ENCODE peak calls at places on chromosomes 6 and 20, in ten cellular contexts. A, K, H, J, Z, D, I, B, C and S are unnamed samples.

GRCh38 chr6:170344631-170345576 is 38.3 kb downstream of the FAM120B start:
- DNase-seq in C (no peak), A (no peak), K (no peak), Z (no peak), I (no peak), J (no peak), H (peak; percentile 17), D (peak; percentile 19), B (no peak), S (no peak)

GRCh38 chr20:36792422-36792821 is 18.9 kb upstream of the DSN1 start:
- DNase-seq in A (no peak), C (no peak), K (no peak), Z (peak; percentile 49), H (peak; percentile 32), B (no peak), J (no peak), D (peak; percentile 90), I (peak; percentile 83), S (peak; percentile 67)

GRCh38 chr6:129812145-129812777 is 48.9 kb downstream of the TMEM244 start:
- DNase-seq in B (no peak), D (no peak), C (no peak), J (no peak), K (no peak), I (no peak), Z (no peak), A (no peak), H (no peak), S (no peak)

GRCh38 chr6:93323630-93324029 is 95.7 kb downstream of the EPHA7 start:
- DNase-seq in J (no peak), B (no peak), A (no peak), K (no peak), Z (peak; percentile 17), H (no peak), D (no peak), I (no peak), C (no peak), S (peak; percentile 39)

GRCh38 chr20:41364236-41364855 is 2.3 kb downstream of the EMILIN3 start:
- DNase-seq in D (peak; percentile 64), C (no peak), Z (no peak), A (no peak), J (no peak), I (no peak), K (no peak), H (no peak), B (no peak), S (no peak)

GRCh38 chr20:34300809-34301586 is 2.2 kb downstream of the AHCY start:
- DNase-seq in B (no peak), K (no peak), Z (peak; percentile 13), C (no peak), I (peak; percentile 40), H (no peak), A (no peak), D (peak; percentile 73), J (no peak), S (no peak)

GRCh38 chr20:62702886-62703852 is 5.5 kb upstream of the NTSR1 start:
- DNase-seq in H (peak; percentile 73), A (no peak), D (no peak), I (no peak), J (no peak), B (no peak), C (peak; percentile 22), K (no peak), Z (peak; percentile 53), S (peak; percentile 70)

GRCh38 chr6:72626126-72626525 is 4.3 kb downstream of the KCNQ5 start:
- DNase-seq in B (no peak), J (no peak), A (no peak), H (no peak), D (no peak), Z (no peak), C (no peak), K (no peak), I (peak; percentile 42), S (no peak)

GRCh38 chr6:100512203-100512862 is 47.6 kb upstream of the SIM1 start:
- DNase-seq in D (no peak), K (no peak), Z (no peak), H (no peak), B (no peak), I (no peak), A (no peak), J (no peak), C (no peak), S (no peak)

GRCh38 chr20:47985092-47985850 is 200.0 kb upstream of the SULF2 start:
- DNase-seq in I (peak; percentile 63), K (no peak), H (no peak), C (no peak), Z (no peak), A (no peak), B (no peak), D (peak; percentile 74), J (no peak), S (no peak)

GRCh38 chr6:108584323-108584722 is 23.6 kb downstream of the FOXO3 start:
- DNase-seq in H (no peak), A (no peak), I (no peak), B (no peak), C (no peak), Z (no peak), D (no peak), J (no peak), K (no peak), S (no peak)

GRCh38 chr20:31472395-31473330 is 2.3 kb downstream of the DEFB124 start:
- DNase-seq in D (no peak), A (no peak), B (no peak), J (no peak), H (no peak), C (no peak), I (no peak), Z (no peak), K (no peak), S (no peak)

GRCh38 chr20:17315491-17316231 is 88.8 kb downstream of the PCSK2 start:
- DNase-seq in C (no peak), J (no peak), D (peak; percentile 34), Z (no peak), K (no peak), H (no peak), A (no peak), I (no peak), B (no peak), S (no peak)

GRCh38 chr20:7935027-7935551 is 5.2 kb downstream of the HAO1 start:
- DNase-seq in I (peak; percentile 66), A (no peak), D (no peak), J (no peak), B (no peak), Z (no peak), C (no peak), H (no peak), K (no peak), S (no peak)

GRCh38 chr6:149903938-149904611 is 6.2 kb upstream of the RAET1E start:
- DNase-seq in K (no peak), D (peak; percentile 64), I (no peak), J (no peak), B (no peak), H (peak; percentile 28), Z (no peak), A (no peak), C (no peak), S (no peak)

GRCh38 chr6:31878761-31879542 is at the start of gene SLC44A4:
- DNase-seq in A (no peak), K (no peak), J (no peak), Z (no peak), D (peak; percentile 93), B (no peak), I (no peak), C (no peak), H (no peak), S (no peak)

GRCh38 chr6:138410048-138410735 is 6.2 kb downstream of the HEBP2 start:
- DNase-seq in J (no peak), C (no peak), K (peak; percentile 54), I (no peak), A (no peak), H (no peak), Z (no peak), D (no peak), B (no peak), S (no peak)

GRCh38 chr6:138724015-138724414 is 49.6 kb upstream of the CCDC28A start:
- DNase-seq in Z (no peak), B (no peak), J (peak; percentile 56), I (no peak), A (no peak), C (no peak), K (peak; percentile 13), H (no peak), D (peak; percentile 21), S (no peak)

GRCh38 chr6:42138630-42139619 is 3.5 kb downstream of the C6orf132 start:
- DNase-seq in H (no peak), B (no peak), I (no peak), C (no peak), D (peak; percentile 77), K (no peak), J (no peak), Z (no peak), A (no peak), S (no peak)